ENCODE peak calls at places on chromosomes 3 and 15, in four cellular contexts. One of them, this sample, is unnamed.

GRCh38 chr15:52261498-52262242 is 33.9 kb downstream of the MYO5C start:
- DNase-seq in OCI-LY7: peak
- DNase-seq in fibroblast of mammary gland: peak
- DNase-seq in ovary: no peak
- DNase-seq in this sample: peak

GRCh38 chr3:36417237-36417636 is 36.9 kb downstream of the STAC start:
- DNase-seq in OCI-LY7: no peak
- DNase-seq in fibroblast of mammary gland: no peak
- DNase-seq in ovary: no peak
- DNase-seq in this sample: no peak

GRCh38 chr3:53149006-53149690 is 11.9 kb upstream of the PRKCD start:
- DNase-seq in OCI-LY7: no peak
- DNase-seq in fibroblast of mammary gland: no peak
- DNase-seq in ovary: no peak
- DNase-seq in this sample: no peak

GRCh38 chr3:150370129-150370602 is 37.9 kb upstream of the TSC22D2 start:
- DNase-seq in OCI-LY7: no peak
- DNase-seq in fibroblast of mammary gland: peak
- DNase-seq in ovary: no peak
- DNase-seq in this sample: no peak

GRCh38 chr3:182436547-182436946 is 356.8 kb upstream of the ATP11B start:
- DNase-seq in OCI-LY7: no peak
- DNase-seq in fibroblast of mammary gland: no peak
- DNase-seq in ovary: no peak
- DNase-seq in this sample: no peak

GRCh38 chr15:35693887-35694286 is 147.9 kb upstream of the DPH6 start:
- DNase-seq in OCI-LY7: no peak
- DNase-seq in fibroblast of mammary gland: no peak
- DNase-seq in ovary: no peak
- DNase-seq in this sample: no peak

GRCh38 chr15:62588930-62589655 is 424.0 kb upstream of the C2CD4B start:
- DNase-seq in OCI-LY7: no peak
- DNase-seq in fibroblast of mammary gland: peak
- DNase-seq in ovary: no peak
- DNase-seq in this sample: no peak

GRCh38 chr3:152405915-152406802 is 137.4 kb downstream of the MBNL1 start:
- DNase-seq in OCI-LY7: no peak
- DNase-seq in fibroblast of mammary gland: peak
- DNase-seq in ovary: no peak
- DNase-seq in this sample: no peak

GRCh38 chr3:14902719-14903118 is 44.7 kb upstream of the NR2C2 start:
- DNase-seq in OCI-LY7: no peak
- DNase-seq in fibroblast of mammary gland: no peak
- DNase-seq in ovary: peak
- DNase-seq in this sample: no peak

GRCh38 chr3:194245975-194246561 is 105.1 kb downstream of the CPN2 start:
- DNase-seq in OCI-LY7: no peak
- DNase-seq in fibroblast of mammary gland: no peak
- DNase-seq in ovary: no peak
- DNase-seq in this sample: peak

GRCh38 chr15:70569139-70569717 is 194.1 kb downstream of the UACA start:
- DNase-seq in OCI-LY7: no peak
- DNase-seq in fibroblast of mammary gland: peak
- DNase-seq in ovary: peak
- DNase-seq in this sample: no peak

GRCh38 chr3:111668912-111669488 is 73.9 kb upstream of the ZBED2 start:
- DNase-seq in OCI-LY7: peak
- DNase-seq in fibroblast of mammary gland: peak
- DNase-seq in ovary: no peak
- DNase-seq in this sample: no peak

GRCh38 chr3:149207475-149207874 is 14.2 kb downstream of the CP start:
- DNase-seq in OCI-LY7: no peak
- DNase-seq in fibroblast of mammary gland: peak
- DNase-seq in ovary: no peak
- DNase-seq in this sample: no peak

GRCh38 chr3:10721101-10721500 is 94.9 kb upstream of the SLC6A11 start:
- DNase-seq in OCI-LY7: no peak
- DNase-seq in fibroblast of mammary gland: no peak
- DNase-seq in ovary: no peak
- DNase-seq in this sample: no peak

GRCh38 chr15:90013503-90013937 is 12.4 kb downstream of the ZNF710 start:
- DNase-seq in OCI-LY7: no peak
- DNase-seq in fibroblast of mammary gland: no peak
- DNase-seq in ovary: no peak
- DNase-seq in this sample: no peak

GRCh38 chr3:197302696-197303341 is 4.4 kb upstream of the DLG1 start:
- DNase-seq in OCI-LY7: no peak
- DNase-seq in fibroblast of mammary gland: peak
- DNase-seq in ovary: no peak
- DNase-seq in this sample: no peak

GRCh38 chr15:85457392-85457968 is 77.1 kb downstream of the AKAP13 start:
- DNase-seq in OCI-LY7: peak
- DNase-seq in fibroblast of mammary gland: no peak
- DNase-seq in ovary: no peak
- DNase-seq in this sample: no peak

GRCh38 chr3:194344012-194344411 is 7.1 kb downstream of the CPN2 start:
- DNase-seq in OCI-LY7: peak
- DNase-seq in fibroblast of mammary gland: peak
- DNase-seq in ovary: peak
- DNase-seq in this sample: peak

GRCh38 chr3:194711913-194712312 is 26.2 kb downstream of the FAM43A start:
- DNase-seq in OCI-LY7: no peak
- DNase-seq in fibroblast of mammary gland: peak
- DNase-seq in ovary: no peak
- DNase-seq in this sample: no peak

GRCh38 chr3:143991713-143992112 is 20.1 kb downstream of the DIPK2A start:
- DNase-seq in OCI-LY7: no peak
- DNase-seq in fibroblast of mammary gland: no peak
- DNase-seq in ovary: no peak
- DNase-seq in this sample: no peak

GRCh38 chr3:158458464-158458863 is 112.5 kb upstream of the MLF1 start:
- DNase-seq in OCI-LY7: no peak
- DNase-seq in fibroblast of mammary gland: no peak
- DNase-seq in ovary: no peak
- DNase-seq in this sample: no peak

GRCh38 chr3:181278468-181279238 is 289.1 kb upstream of the DNAJC19 start:
- DNase-seq in OCI-LY7: peak
- DNase-seq in fibroblast of mammary gland: no peak
- DNase-seq in ovary: no peak
- DNase-seq in this sample: no peak
- TF ChIP-seq CTCF in OCI-LY7: peak
- TF ChIP-seq CTCF in fibroblast of mammary gland: peak
- TF ChIP-seq CTCF in ovary: no peak
- TF ChIP-seq CTCF in this sample: no peak

DNA sequence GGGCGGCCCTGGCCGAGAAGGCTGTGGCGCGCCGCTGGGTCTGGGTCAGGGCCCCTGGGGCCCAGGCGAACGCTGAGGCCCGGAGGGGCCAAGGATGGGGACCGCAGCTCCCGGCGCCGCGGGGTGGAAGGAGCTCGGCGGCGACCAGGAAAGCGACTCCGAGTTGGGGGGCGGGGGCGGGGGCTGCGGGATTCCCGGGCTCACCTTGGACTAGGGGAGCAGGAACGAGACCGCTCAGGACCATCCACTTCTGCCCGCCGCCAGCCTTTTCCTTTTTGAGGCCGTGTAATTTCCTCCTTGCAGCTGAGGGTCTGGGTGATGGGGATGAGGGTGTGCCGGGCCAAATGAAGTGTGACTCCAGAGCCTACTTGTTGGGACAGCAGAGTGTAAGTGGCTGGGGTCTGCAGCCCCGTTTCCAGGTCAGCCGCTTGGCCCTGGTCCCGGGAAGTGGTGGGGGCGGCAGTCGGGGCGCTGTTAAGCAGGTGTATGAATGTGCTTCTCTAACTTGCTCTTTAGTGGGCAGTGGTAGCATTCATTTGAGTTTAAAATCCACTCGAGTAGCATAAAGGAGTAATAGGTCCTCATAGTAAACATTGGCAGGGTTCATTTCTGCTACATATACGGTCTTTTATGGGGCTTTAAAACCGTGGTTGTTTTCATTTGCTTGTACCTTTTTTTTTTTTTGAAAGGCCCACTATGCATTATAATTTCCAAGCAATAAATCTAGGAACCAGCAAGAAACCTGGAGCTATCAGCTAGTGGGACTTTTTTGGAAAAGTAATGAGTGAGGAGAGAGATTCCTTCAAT is 717 bp downstream of the PXK start:
- DNase-seq in OCI-LY7: peak
- DNase-seq in fibroblast of mammary gland: peak
- DNase-seq in ovary: no peak
- DNase-seq in this sample: peak
- TF ChIP-seq CTCF in OCI-LY7: peak
- TF ChIP-seq CTCF in fibroblast of mammary gland: no peak
- TF ChIP-seq CTCF in ovary: no peak
- TF ChIP-seq CTCF in this sample: no peak

DNA sequence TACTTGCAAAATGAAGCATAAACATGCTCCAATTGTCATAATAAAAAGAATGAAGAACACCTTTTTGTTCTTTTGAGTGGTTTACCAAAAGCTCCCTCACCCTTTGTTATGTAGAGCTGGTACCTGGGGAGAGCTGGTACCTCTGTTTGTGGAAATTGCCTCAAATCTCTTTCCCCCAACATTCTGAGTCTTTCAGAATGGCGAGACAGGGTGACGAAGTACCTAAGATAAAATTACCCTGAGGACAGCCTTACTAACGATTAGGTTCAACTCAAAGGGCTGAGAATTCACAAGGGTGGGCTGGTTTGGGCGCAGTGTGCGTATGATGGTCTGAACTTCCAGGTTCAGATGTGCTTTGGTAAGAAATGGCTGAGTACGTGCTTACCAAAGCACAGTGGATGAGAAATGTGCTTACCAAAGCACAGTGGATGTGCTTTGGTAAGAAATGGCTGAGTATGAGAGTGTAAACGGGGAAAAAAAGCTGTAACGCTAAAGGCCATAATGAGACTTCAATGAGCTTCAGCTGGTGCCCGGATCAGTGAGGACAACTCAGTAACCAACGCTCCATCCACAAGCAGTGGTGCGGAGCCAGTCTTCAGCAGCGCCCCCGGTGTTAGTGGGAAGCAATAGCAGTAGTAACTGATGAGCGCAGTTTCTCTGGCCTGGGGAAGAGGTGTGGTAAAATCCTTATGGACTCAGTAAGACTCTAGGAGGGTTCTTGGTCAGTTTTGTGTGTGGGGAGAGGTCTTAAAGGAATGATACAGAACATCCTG is 72.3 kb upstream of the LRIG1 start:
- DNase-seq in OCI-LY7: peak
- DNase-seq in fibroblast of mammary gland: no peak
- DNase-seq in ovary: no peak
- DNase-seq in this sample: peak
- TF ChIP-seq CTCF in OCI-LY7: peak
- TF ChIP-seq CTCF in fibroblast of mammary gland: peak
- TF ChIP-seq CTCF in ovary: no peak
- TF ChIP-seq CTCF in this sample: peak

GRCh38 chr15:78076231-78077052 is 1.1 kb downstream of the TBC1D2B start:
- DNase-seq in OCI-LY7: no peak
- DNase-seq in fibroblast of mammary gland: no peak
- DNase-seq in ovary: no peak
- DNase-seq in this sample: no peak

GRCh38 chr15:78077860-78078187 is 313 bp upstream of the TBC1D2B start:
- DNase-seq in OCI-LY7: no peak
- DNase-seq in fibroblast of mammary gland: no peak
- DNase-seq in ovary: no peak
- DNase-seq in this sample: no peak

GRCh38 chr15:78079296-78080087 is 2.0 kb upstream of the TBC1D2B start:
- DNase-seq in OCI-LY7: no peak
- DNase-seq in fibroblast of mammary gland: no peak
- DNase-seq in ovary: no peak
- DNase-seq in this sample: no peak

GRCh38 chr15:78075490-78076230 is 1.9 kb downstream of the TBC1D2B start:
- DNase-seq in OCI-LY7: no peak
- DNase-seq in fibroblast of mammary gland: peak
- DNase-seq in ovary: peak
- DNase-seq in this sample: peak

DNA sequence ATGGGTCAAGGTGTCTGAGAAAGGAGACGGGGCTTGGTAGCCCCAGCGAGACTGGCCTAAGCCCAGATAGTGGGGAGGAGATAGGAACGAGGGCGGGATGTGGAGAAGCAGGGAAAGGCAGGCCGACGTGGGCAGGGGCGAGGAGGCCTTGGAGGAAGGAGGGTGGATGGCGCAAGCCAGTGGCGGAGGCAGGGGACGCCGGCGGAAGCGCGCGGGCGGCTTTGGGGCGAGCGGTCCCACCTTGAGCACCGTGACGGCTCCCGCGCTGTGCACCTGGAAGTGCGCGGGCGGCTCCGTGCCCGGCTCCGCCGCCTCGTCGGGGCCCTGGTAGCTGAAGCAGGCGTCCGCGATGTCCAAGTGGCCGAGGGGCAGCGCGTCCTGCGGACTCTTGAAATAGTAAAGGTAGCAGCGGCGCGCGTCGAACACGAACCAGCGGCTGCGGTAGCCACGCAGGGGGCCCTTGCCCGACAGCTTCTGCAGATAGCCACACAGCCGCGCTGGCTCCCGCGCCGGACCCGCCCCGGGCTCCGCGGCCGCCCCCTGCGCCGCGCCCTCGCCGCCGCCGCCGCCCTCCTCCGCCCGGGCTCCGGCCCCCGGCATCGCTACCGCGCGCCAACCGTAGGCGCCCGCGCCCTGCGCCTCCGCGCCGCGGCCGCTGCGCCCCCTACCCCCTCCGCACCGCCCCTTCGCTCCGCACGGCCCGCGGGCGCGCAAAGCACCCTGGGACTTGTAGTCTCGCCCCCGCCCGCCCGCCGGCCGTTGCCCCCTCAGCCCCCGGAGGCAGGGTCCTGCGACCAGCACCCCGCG is at the start of gene TBC1D2B:
- DNase-seq in OCI-LY7: peak
- DNase-seq in fibroblast of mammary gland: peak
- DNase-seq in ovary: peak
- DNase-seq in this sample: peak
- TF ChIP-seq CTCF in OCI-LY7: no peak
- TF ChIP-seq CTCF in fibroblast of mammary gland: no peak
- TF ChIP-seq CTCF in ovary: no peak
- TF ChIP-seq CTCF in this sample: no peak

GRCh38 chr15:49877871-49878511 is 241.0 kb downstream of the ATP8B4 start:
- DNase-seq in OCI-LY7: no peak
- DNase-seq in fibroblast of mammary gland: peak
- DNase-seq in ovary: peak
- DNase-seq in this sample: no peak

GRCh38 chr15:49881433-49881832 is 237.6 kb downstream of the ATP8B4 start:
- DNase-seq in OCI-LY7: no peak
- DNase-seq in fibroblast of mammary gland: no peak
- DNase-seq in ovary: no peak
- DNase-seq in this sample: no peak

GRCh38 chr15:49875392-49875791 is 243.6 kb downstream of the ATP8B4 start:
- DNase-seq in OCI-LY7: peak
- DNase-seq in fibroblast of mammary gland: no peak
- DNase-seq in ovary: no peak
- DNase-seq in this sample: no peak

GRCh38 chr15:49877117-49877860 is 241.7 kb downstream of the ATP8B4 start:
- DNase-seq in OCI-LY7: no peak
- DNase-seq in fibroblast of mammary gland: peak
- DNase-seq in ovary: peak
- DNase-seq in this sample: no peak

GRCh38 chr15:49876401-49877038 is 242.5 kb downstream of the ATP8B4 start:
- DNase-seq in OCI-LY7: no peak
- DNase-seq in fibroblast of mammary gland: no peak
- DNase-seq in ovary: no peak
- DNase-seq in this sample: peak
- TF ChIP-seq CTCF in OCI-LY7: peak
- TF ChIP-seq CTCF in fibroblast of mammary gland: peak
- TF ChIP-seq CTCF in ovary: no peak
- TF ChIP-seq CTCF in this sample: no peak